ENCODE peak calls at places on chromosomes 6 and 20, in seven cellular contexts. M is OCI-LY7; N is fibroblast of gingiva; W is left cardiac atrium; I is AG20443; G is stimulated activated CD4-positive, alpha-beta T cell treated with anti-CD3 and anti-CD28 coated beads, Interleukin-1b, Interleukin-23, amount 100 ng/mL, for 1 hour; V is GM13977. J is an unnamed sample.

GRCh38 chr20:41222703-41223102 is 85.4 kb downstream of the PLCG1 start:
- DNase-seq in M (no peak), N (peak; percentile 48), W (no peak), I (peak; percentile 44), G (no peak), V (no peak), J (no peak)

GRCh38 chr6:14040042-14040441 is 77.5 kb upstream of the CD83 start:
- DNase-seq in M (peak; percentile 7), N (no peak), W (no peak), I (no peak), G (no peak), V (no peak), J (no peak)

GRCh38 chr6:69732640-69733039 is 64.2 kb downstream of the LMBRD1 start:
- DNase-seq in M (peak; percentile 23), N (no peak), W (no peak), I (no peak), G (no peak), V (peak; percentile 28), J (no peak)

GRCh38 chr20:31630187-31630790 is 7.4 kb upstream of the COX4I2 start:
- DNase-seq in M (peak; percentile 14), N (no peak), W (no peak), I (no peak), G (no peak), V (no peak), J (no peak)

GRCh38 chr6:13574149-13574570 is 241 bp upstream of the SIRT5 start:
- DNase-seq in M (peak; percentile 98), N (peak; percentile 90), W (peak; percentile 94), I (peak; percentile 99), G (peak; percentile 85), V (peak; percentile 96), J (peak; percentile 92)

GRCh38 chr6:89243331-89243629 is 26.1 kb upstream of the GABRR1 start:
- DNase-seq in M (no peak), N (peak; percentile 31), W (no peak), I (no peak), G (no peak), V (no peak), J (no peak)

GRCh38 chr6:170529839-170530520 is 23.1 kb downstream of the PSMB1 start:
- DNase-seq in M (peak; percentile 69), N (peak; percentile 63), W (peak; percentile 82), I (peak; percentile 89), G (peak; percentile 34), V (peak; percentile 60), J (peak; percentile 35)

GRCh38 chr6:131210469-131210868 is 75.2 kb downstream of the AKAP7 start:
- DNase-seq in M (no peak), N (peak; percentile 56), W (no peak), I (peak; percentile 45), G (no peak), V (no peak), J (no peak)

GRCh38 chr6:165721349-165721748 is 58.3 kb upstream of the PDE10A start:
- DNase-seq in M (no peak), N (peak; percentile 6), W (no peak), I (no peak), G (no peak), V (no peak), J (no peak)

GRCh38 chr6:1082040-1082935 is 229.6 kb upstream of the FOXQ1 start:
- DNase-seq in M (no peak), N (peak; percentile 89), W (no peak), I (peak; percentile 39), G (no peak), V (no peak), J (no peak)

GRCh38 chr6:167350322-167350721 is 25.4 kb downstream of the TTLL2 start:
- DNase-seq in M (no peak), N (no peak), W (no peak), I (no peak), G (no peak), V (no peak), J (no peak)

GRCh38 chr6:46985943-46986342 is 56.2 kb downstream of the ADGRF1 start:
- DNase-seq in M (no peak), N (no peak), W (no peak), I (no peak), G (no peak), V (no peak), J (no peak)

GRCh38 chr6:72636215-72636614 is 14.4 kb downstream of the KCNQ5 start:
- DNase-seq in M (no peak), N (no peak), W (no peak), I (no peak), G (no peak), V (no peak), J (no peak)

GRCh38 chr6:141309295-141309694 is 823.4 kb upstream of the GJE1 start:
- DNase-seq in M (peak; percentile 8), N (peak; percentile 1), W (no peak), I (no peak), G (no peak), V (no peak), J (no peak)

GRCh38 chr20:31758521-31758920 is 19.4 kb downstream of the TPX2 start:
- DNase-seq in M (no peak), N (no peak), W (no peak), I (no peak), G (no peak), V (no peak), J (no peak)

GRCh38 chr20:47789081-47789998 is 4.1 kb upstream of the SULF2 start:
- DNase-seq in M (no peak), N (no peak), W (no peak), I (no peak), G (no peak), V (no peak), J (no peak)

GRCh38 chr20:52484438-52484837 is 292.9 kb upstream of the ZFP64 start:
- DNase-seq in M (no peak), N (no peak), W (no peak), I (peak; percentile 79), G (no peak), V (no peak), J (no peak)

GRCh38 chr6:35449287-35449881 is 2.8 kb upstream of the FANCE start:
- DNase-seq in M (peak; percentile 87), N (peak; percentile 58), W (no peak), I (peak; percentile 89), G (no peak), V (peak; percentile 91), J (peak; percentile 72)

GRCh38 chr6:98808522-98809210 is 25.7 kb upstream of the POU3F2 start:
- DNase-seq in M (no peak), N (no peak), W (no peak), I (no peak), G (no peak), V (no peak), J (no peak)

GRCh38 chr20:11436113-11436890 is 481.4 kb upstream of the BTBD3 start:
- DNase-seq in M (no peak), N (no peak), W (no peak), I (no peak), G (no peak), V (no peak), J (no peak)

GRCh38 chr6:75747371-75747984 is 1.6 kb upstream of the MYO6 start:
- DNase-seq in M (no peak), N (no peak), W (no peak), I (no peak), G (no peak), V (no peak), J (no peak)

GRCh38 chr6:105330913-105331312 is 72.0 kb downstream of the PREP start:
- DNase-seq in M (no peak), N (no peak), W (no peak), I (no peak), G (no peak), V (no peak), J (no peak)

GRCh38 chr6:1631251-1631650 is 21.5 kb downstream of the FOXC1 start:
- DNase-seq in M (no peak), N (no peak), W (no peak), I (no peak), G (no peak), V (no peak), J (no peak)